ENCODE peak calls at places on chromosome 11, in seven cellular contexts. T is iris pigment epithelial cell; N is H54; R is Peyer's patch; W is germinal center; K is NCI-H1436; D is CD4-positive, alpha-beta memory T cell. P is an unnamed sample.

GRCh38 chr11:48170840-48171233 is 45.8 kb upstream of the OR4B1 start:
- DNase-seq in R (no peak), T (peak; percentile 30), D (peak; percentile 4), N (no peak), W (no peak), K (no peak), P (no peak)

GRCh38 chr11:19628018-19628417 is 84.6 kb upstream of the NAV2 start:
- DNase-seq in W (no peak), K (no peak), T (peak; percentile 41), R (no peak), D (no peak), N (peak; percentile 55), P (no peak)

GRCh38 chr11:64996710-64997380 is at the start of gene BATF2:
- DNase-seq in W (peak; percentile 80), N (peak; percentile 86), R (peak; percentile 84), T (peak; percentile 69), K (peak; percentile 67), D (no peak), P (no peak)

GRCh38 chr11:12402027-12402426 is 24.7 kb downstream of the PARVA start:
- DNase-seq in W (no peak), T (peak; percentile 23), D (no peak), K (no peak), N (no peak), R (no peak), P (no peak)

GRCh38 chr11:44839458-44840084 is 111.1 kb downstream of the TP53I11 start:
- DNase-seq in N (no peak), K (no peak), R (no peak), T (no peak), D (no peak), W (no peak), P (no peak)

GRCh38 chr11:117604349-117604995 is 192.5 kb downstream of the DSCAML1 start:
- DNase-seq in K (no peak), D (no peak), T (peak; percentile 53), R (no peak), N (no peak), W (no peak), P (no peak)

GRCh38 chr11:130369713-130370112 is 55.0 kb upstream of the ZBTB44 start:
- DNase-seq in K (no peak), N (no peak), R (no peak), W (no peak), D (no peak), T (no peak), P (no peak)

GRCh38 chr11:61480936-61481335 is 27.6 kb upstream of the LRRC10B start:
- DNase-seq in N (no peak), D (no peak), T (peak; percentile 19), R (no peak), W (no peak), K (peak; percentile 23), P (no peak)

GRCh38 chr11:10474551-10474950 is 19.5 kb downstream of the AMPD3 start:
- DNase-seq in N (no peak), R (no peak), W (no peak), T (no peak), K (no peak), D (no peak), P (no peak)

GRCh38 chr11:68461284-68461861 is 821 bp downstream of the PPP6R3 start:
- DNase-seq in W (no peak), K (peak; percentile 27), R (no peak), T (peak; percentile 17), N (peak; percentile 1), D (peak; percentile 22), P (no peak)

GRCh38 chr11:113241190-113242051 is 73.0 kb upstream of the TTC12 start:
- DNase-seq in D (no peak), T (peak; percentile 42), R (no peak), N (no peak), W (no peak), K (no peak), P (no peak)

GRCh38 chr11:113446938-113447337 is 28.3 kb downstream of the DRD2 start:
- DNase-seq in R (no peak), D (no peak), N (no peak), T (no peak), W (no peak), K (no peak), P (no peak)

GRCh38 chr11:104546486-104546885 is 351.8 kb downstream of the CASP12 start:
- DNase-seq in N (no peak), W (no peak), R (no peak), K (no peak), T (no peak), D (no peak), P (no peak)

GRCh38 chr11:87198266-87198881 is 160.6 kb downstream of the TMEM135 start:
- DNase-seq in R (no peak), N (no peak), D (no peak), T (no peak), K (no peak), W (no peak), P (no peak)

GRCh38 chr11:1988667-1989317 is 8.8 kb downstream of the H19 start:
- DNase-seq in K (no peak), N (no peak), W (no peak), D (no peak), R (no peak), T (no peak), P (peak; percentile 20)

GRCh38 chr11:117919326-117920275 is 9.6 kb downstream of the TMPRSS13 start:
- DNase-seq in K (no peak), N (no peak), T (no peak), D (no peak), W (peak; percentile 28), R (peak; percentile 34), P (peak; percentile 56)

GRCh38 chr11:57499413-57499982 is 16.0 kb downstream of the SLC43A1 start:
- DNase-seq in N (peak; percentile 94), W (peak; percentile 92), D (no peak), T (peak; percentile 90), K (peak; percentile 63), R (peak; percentile 96), P (no peak)

GRCh38 chr11:12280838-12281565 is 96.4 kb upstream of the PARVA start:
- DNase-seq in N (no peak), K (no peak), R (no peak), T (peak; percentile 56), W (no peak), D (no peak), P (no peak)